ENCODE peak calls at places on chromosome 17, in six cellular contexts. O is testis, I is PC-9, U is left ventricle myocardium inferior, X is cardiac fibroblast, L is stomach. P is an unnamed sample.

GRCh38 chr17:4978720-4979119 is 8.8 kb downstream of the CAMTA2 start:
- DNase-seq in O (no peak), I (no peak), U (no peak), X (no peak), L (no peak), P (no peak)

GRCh38 chr17:49928826-49929475 is 40.0 kb upstream of the DLX4 start:
- DNase-seq in O (no peak), I (no peak), U (no peak), X (no peak), L (no peak), P (no peak)

GRCh38 chr17:67121317-67121887 is 77.0 kb downstream of the CACNG1 start:
- DNase-seq in O (peak), I (no peak), U (no peak), X (no peak), L (no peak), P (no peak)

GRCh38 chr17:59361386-59361785 is 29.9 kb downstream of the YPEL2 start:
- DNase-seq in O (no peak), I (peak), U (no peak), X (peak), L (no peak), P (no peak)

GRCh38 chr17:48611681-48612455 is 1.1 kb upstream of the HOXB7 start:
- DNase-seq in O (no peak), I (peak), U (no peak), X (no peak), L (no peak), P (peak)

GRCh38 chr17:17677299-17678040 is 3.8 kb upstream of the RAI1 start:
- DNase-seq in O (no peak), I (no peak), U (no peak), X (no peak), L (no peak), P (no peak)

GRCh38 chr17:9958586-9959281 is 53.7 kb upstream of the RCVRN start:
- DNase-seq in O (no peak), I (no peak), U (no peak), X (no peak), L (no peak), P (peak)

GRCh38 chr17:57092171-57092570 is 7.1 kb downstream of the AKAP1 start:
- DNase-seq in O (no peak), I (no peak), U (no peak), X (peak), L (no peak), P (no peak)

GRCh38 chr17:4858068-4858879 is 25.1 kb downstream of the MINK1 start:
- DNase-seq in O (peak), I (no peak), U (no peak), X (peak), L (no peak), P (no peak)

GRCh38 chr17:79561486-79562116 is 49.2 kb downstream of the RBFOX3 start:
- DNase-seq in O (no peak), I (no peak), U (no peak), X (no peak), L (no peak), P (no peak)

GRCh38 chr17:17044846-17045561 is 2.7 kb downstream of the MPRIP start:
- DNase-seq in O (peak), I (peak), U (no peak), X (peak), L (peak), P (peak)

GRCh38 chr17:6435968-6436367 is 1.0 kb upstream of the AIPL1 start:
- DNase-seq in O (peak), I (peak), U (peak), X (peak), L (peak), P (peak)

GRCh38 chr17:4969551-4970231 is 2.1 kb upstream of the SPAG7 start:
- DNase-seq in O (no peak), I (no peak), U (no peak), X (no peak), L (no peak), P (no peak)

GRCh38 chr17:57955183-57955952 is at the start of gene CUEDC1:
- DNase-seq in O (peak), I (no peak), U (peak), X (peak), L (peak), P (peak)

GRCh38 chr17:57366558-57367351 is 110.4 kb downstream of the MSI2 start:
- DNase-seq in O (peak), I (no peak), U (peak), X (no peak), L (peak), P (no peak)

GRCh38 chr17:45230787-45231480 is 9.2 kb downstream of the FMNL1 start:
- DNase-seq in O (no peak), I (peak), U (peak), X (peak), L (no peak), P (no peak)

GRCh38 chr17:78737332-78737731 is 44.7 kb downstream of the CYTH1 start:
- DNase-seq in O (no peak), I (peak), U (no peak), X (peak), L (no peak), P (no peak)

GRCh38 chr17:79838541-79839274 is 532 bp downstream of the CBX4 start:
- DNase-seq in O (no peak), I (no peak), U (peak), X (peak), L (peak), P (peak)

GRCh38 chr17:75047398-75048098 is 523 bp downstream of the KCTD2 start:
- DNase-seq in O (peak), I (no peak), U (peak), X (no peak), L (no peak), P (peak)

GRCh38 chr17:54015734-54016133 is 193.0 kb downstream of the KIF2B start:
- DNase-seq in O (no peak), I (no peak), U (no peak), X (no peak), L (no peak), P (no peak)

GRCh38 chr17:78226752-78227454 is 4.5 kb upstream of the TMEM235 start:
- DNase-seq in O (no peak), I (no peak), U (no peak), X (no peak), L (no peak), P (no peak)

GRCh38 chr17:67818110-67819002 is 6.9 kb upstream of the BPTF start:
- DNase-seq in O (peak), I (peak), U (no peak), X (no peak), L (no peak), P (peak)

GRCh38 chr17:3647769-3648540 is 11.4 kb downstream of the CTNS start:
- DNase-seq in O (peak), I (no peak), U (peak), X (peak), L (peak), P (peak)

DNA sequence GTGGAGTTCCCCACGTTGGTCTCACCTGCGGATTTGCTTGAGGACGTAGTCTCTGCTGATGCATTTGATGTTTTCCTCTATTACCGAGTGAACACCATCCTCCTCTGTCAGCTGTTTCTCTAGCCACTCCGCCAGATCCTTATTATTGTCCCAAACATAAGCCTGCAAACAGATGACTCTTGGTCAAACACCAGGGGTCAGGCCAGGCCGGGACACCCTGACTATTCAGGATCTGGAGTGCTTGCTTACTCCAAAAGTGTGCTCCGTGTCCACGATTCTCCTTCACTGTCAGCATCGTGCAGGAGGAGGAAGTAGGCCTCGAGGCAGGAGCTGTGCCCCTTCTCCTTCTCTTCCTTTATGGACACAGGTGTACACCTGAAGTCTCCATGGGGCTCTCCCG is 140.2 kb downstream of the AATF start:
- DNase-seq in O (no peak), I (no peak), U (no peak), X (no peak), L (no peak), P (no peak)
- TF ChIP-seq CTCF in O (no peak), I (no peak), U (no peak), X (no peak), L (no peak), P (no peak)

DNA sequence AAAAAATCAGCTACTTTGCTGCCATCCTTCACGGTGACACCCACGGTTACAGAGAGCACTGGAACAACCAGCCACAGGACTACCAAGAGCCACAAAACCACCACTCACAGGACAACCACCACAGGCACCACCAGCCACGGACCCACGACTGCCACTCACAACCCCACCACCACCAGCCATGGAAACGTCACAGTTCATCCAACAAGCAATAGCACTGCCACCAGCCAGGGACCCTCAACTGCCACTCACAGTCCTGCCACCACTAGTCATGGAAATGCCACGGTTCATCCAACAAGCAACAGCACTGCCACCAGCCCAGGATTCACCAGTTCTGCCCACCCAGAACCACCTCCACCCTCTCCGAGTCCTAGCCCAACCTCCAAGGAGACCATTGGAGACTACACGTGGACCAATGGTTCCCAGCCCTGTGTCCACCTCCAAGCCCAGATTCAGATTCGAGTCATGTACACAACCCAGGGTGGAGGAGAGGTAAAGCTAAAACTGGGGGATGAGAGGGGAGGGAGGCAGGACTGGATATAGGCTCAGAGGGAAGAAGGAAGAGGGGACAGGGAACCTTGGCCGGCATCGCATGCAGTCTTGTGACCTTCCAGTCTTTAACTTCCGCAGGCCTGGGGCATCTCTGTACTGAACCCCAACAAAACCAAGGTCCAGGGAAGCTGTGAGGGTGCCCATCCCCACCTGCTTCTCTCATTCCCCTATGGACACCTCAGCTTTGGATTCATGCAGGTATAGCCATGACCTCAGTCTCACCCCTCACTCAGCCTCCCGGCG is 597 bp downstream of the CD68 start:
- DNase-seq in O (no peak), I (no peak), U (no peak), X (no peak), L (no peak), P (no peak)
- TF ChIP-seq CTCF in O (no peak), I (no peak), U (no peak), X (no peak), L (no peak), P (no peak)

DNA sequence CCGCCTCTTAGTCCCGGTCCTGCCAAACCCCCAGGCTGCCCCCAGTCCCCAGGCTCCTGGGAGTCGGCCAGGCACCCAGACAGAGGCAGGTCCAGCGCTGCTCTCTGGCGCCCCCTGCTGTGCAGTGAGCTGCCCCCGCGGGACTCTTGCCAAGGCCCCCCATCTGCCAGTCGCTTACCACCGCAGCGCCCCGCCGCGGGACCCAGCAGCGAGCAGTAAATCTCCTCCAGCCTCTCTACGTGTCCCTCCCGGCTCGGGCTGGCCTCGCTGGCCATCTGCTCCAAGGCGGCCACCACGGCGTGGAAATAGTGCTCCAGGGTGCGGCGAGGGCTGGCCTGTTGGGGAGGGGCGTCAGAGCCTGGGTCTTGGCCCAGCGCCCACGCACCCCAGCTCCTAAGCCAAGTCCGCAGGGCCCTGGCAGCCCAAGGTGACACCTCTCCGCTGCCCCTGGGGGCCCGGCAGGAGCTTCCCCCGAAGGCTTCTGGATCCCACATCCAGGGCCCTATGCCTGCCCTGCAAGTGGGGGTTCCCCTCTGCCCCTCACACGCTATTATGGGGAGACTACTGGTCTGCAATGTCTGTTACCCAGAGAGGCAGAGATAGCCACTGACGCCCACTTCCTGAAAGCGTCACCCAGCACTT is 33.7 kb upstream of the MFSD6L start:
- DNase-seq in O (peak), I (no peak), U (no peak), X (no peak), L (no peak), P (peak)
- TF ChIP-seq CTCF in O (peak), I (peak), U (peak), X (peak), L (no peak), P (peak)

GRCh38 chr17:28675485-28675884 is 13.5 kb downstream of the SUPT6H start:
- DNase-seq in O (no peak), I (no peak), U (no peak), X (no peak), L (no peak), P (no peak)

GRCh38 chr17:28675980-28676379 is 14.0 kb downstream of the SUPT6H start:
- DNase-seq in O (no peak), I (no peak), U (no peak), X (no peak), L (no peak), P (no peak)
- TF ChIP-seq CTCF in O (no peak), I (peak), U (no peak), X (peak), L (no peak), P (no peak)

GRCh38 chr17:28916302-28916934 is 13.5 kb upstream of the DHRS13 start:
- DNase-seq in O (peak), I (no peak), U (no peak), X (peak), L (peak), P (peak)
- TF ChIP-seq CTCF in O (peak), I (peak), U (peak), X (peak), L (peak), P (peak)

P was measured in nephron progenitor cell.